ENCODE peak calls at places on chromosomes 13 and 19, in seven cellular contexts. V, R, A, B, F, I and T are unnamed samples.
A peak's percentile ranks its signal among the peaks of the same experiment; 100 is the strongest.

GRCh38 chr19:34666958-34667265 is 10.0 kb downstream of the SCGB2B2 start:
- DNase-seq in V (no peak), R (no peak), A (no peak), B (no peak), F (no peak), I (no peak), T (no peak)

GRCh38 chr13:52765991-52766390 is 26.4 kb upstream of the CNMD start:
- DNase-seq in V (no peak), R (no peak), A (no peak), B (no peak), F (no peak), I (no peak), T (no peak)

GRCh38 chr19:48873476-48874308 is 1.5 kb downstream of the PPP1R15A start:
- DNase-seq in V (no peak), R (no peak), A (no peak), B (no peak), F (no peak), I (no peak), T (peak; percentile 65)

GRCh38 chr13:50589139-50589538 is 254.4 kb downstream of the DLEU7 start:
- DNase-seq in V (no peak), R (no peak), A (no peak), B (no peak), F (no peak), I (no peak), T (no peak)

GRCh38 chr13:79231887-79232286 is 174.2 kb downstream of the RBM26 start:
- DNase-seq in V (no peak), R (no peak), A (no peak), B (no peak), F (no peak), I (no peak), T (no peak)

GRCh38 chr13:28161370-28161769 is 23.0 kb downstream of the PAN3 start:
- DNase-seq in V (no peak), R (peak; percentile 24), A (no peak), B (peak; percentile 91), F (no peak), I (no peak), T (no peak)

GRCh38 chr13:42478531-42479156 is 95.3 kb upstream of the TNFSF11 start:
- DNase-seq in V (no peak), R (no peak), A (no peak), B (peak; percentile 62), F (no peak), I (no peak), T (no peak)

GRCh38 chr13:22061371-22061805 is 390.5 kb downstream of the FGF9 start:
- DNase-seq in V (no peak), R (no peak), A (peak; percentile 51), B (peak; percentile 30), F (no peak), I (no peak), T (no peak)

GRCh38 chr13:76812971-76813691 is 73.1 kb downstream of the KCTD12 start:
- DNase-seq in V (no peak), R (no peak), A (no peak), B (no peak), F (no peak), I (no peak), T (peak; percentile 85)

GRCh38 chr13:45361596-45362206 is 20.7 kb upstream of the TPT1 start:
- DNase-seq in V (no peak), R (no peak), A (no peak), B (no peak), F (no peak), I (no peak), T (no peak)

GRCh38 chr13:78136966-78137365 is 218.3 kb upstream of the EDNRB start:
- DNase-seq in V (no peak), R (no peak), A (no peak), B (no peak), F (no peak), I (no peak), T (no peak)

GRCh38 chr13:27789495-27790303 is 2.6 kb upstream of the GSX1 start:
- DNase-seq in V (no peak), R (no peak), A (no peak), B (peak; percentile 65), F (peak; percentile 63), I (no peak), T (no peak)

GRCh38 chr19:16351133-16351809 is 26.6 kb downstream of the KLF2 start:
- DNase-seq in V (no peak), R (no peak), A (no peak), B (no peak), F (no peak), I (no peak), T (no peak)

GRCh38 chr19:36748431-36749275 is 24.0 kb downstream of the ZNF850 start:
- DNase-seq in V (no peak), R (no peak), A (no peak), B (peak; percentile 26), F (no peak), I (no peak), T (no peak)

GRCh38 chr19:1206733-1207301 is 1.2 kb downstream of the STK11 start:
- DNase-seq in V (peak; percentile 55), R (peak; percentile 41), A (no peak), B (no peak), F (no peak), I (peak; percentile 41), T (no peak)

DNA sequence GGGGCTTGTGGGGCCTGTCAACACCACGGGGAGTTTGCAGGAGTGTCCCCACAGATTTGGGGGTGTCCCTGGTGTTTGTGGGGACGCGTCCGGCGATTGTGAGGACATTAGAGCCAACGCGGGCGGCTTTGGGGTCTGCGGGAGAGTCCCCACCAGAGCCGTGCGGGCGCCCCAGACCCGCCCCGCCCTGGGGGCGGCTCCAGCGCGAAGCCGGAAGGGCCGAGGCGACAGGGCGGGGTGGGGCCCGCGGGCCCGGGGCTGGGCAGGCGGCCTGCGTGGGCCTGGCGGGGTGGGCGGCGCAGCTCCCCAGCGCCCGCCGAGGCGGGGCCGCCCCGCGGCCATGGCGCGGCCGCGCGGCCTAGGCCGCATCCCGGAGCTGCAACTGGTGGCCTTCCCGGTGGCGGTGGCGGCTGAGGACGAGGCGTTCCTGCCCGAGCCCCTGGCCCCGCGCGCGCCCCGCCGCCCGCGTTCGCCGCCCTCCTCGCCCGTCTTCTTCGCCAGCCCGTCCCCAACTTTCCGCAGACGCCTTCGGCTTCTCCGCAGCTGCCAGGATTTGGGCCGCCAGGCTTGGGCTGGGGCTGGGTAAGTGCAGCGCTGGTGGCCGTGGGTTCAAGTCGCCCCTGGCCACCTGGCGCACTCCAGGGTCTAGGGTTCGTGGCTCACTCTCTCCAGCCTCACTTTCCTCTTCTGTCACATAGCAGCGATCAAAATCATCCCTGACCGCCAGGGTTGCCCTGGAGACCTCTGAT is 10.3 kb downstream of the PDE4A start:
- DNase-seq in V (no peak), R (peak; percentile 77), A (no peak), B (peak; percentile 41), F (peak; percentile 61), I (no peak), T (no peak)
- TF ChIP-seq POLR2AphosphoS5 in V (no peak), R (no peak), A (no peak), B (no peak), F (no peak), I (no peak), T (no peak)

GRCh38 chr19:13398780-13399726 is 107.2 kb downstream of the CACNA1A start:
- DNase-seq in V (no peak), R (no peak), A (no peak), B (no peak), F (no peak), I (no peak), T (no peak)
- TF ChIP-seq POLR2AphosphoS5 in V (no peak), R (no peak), A (no peak), B (no peak), F (no peak), I (no peak), T (no peak)

DNA sequence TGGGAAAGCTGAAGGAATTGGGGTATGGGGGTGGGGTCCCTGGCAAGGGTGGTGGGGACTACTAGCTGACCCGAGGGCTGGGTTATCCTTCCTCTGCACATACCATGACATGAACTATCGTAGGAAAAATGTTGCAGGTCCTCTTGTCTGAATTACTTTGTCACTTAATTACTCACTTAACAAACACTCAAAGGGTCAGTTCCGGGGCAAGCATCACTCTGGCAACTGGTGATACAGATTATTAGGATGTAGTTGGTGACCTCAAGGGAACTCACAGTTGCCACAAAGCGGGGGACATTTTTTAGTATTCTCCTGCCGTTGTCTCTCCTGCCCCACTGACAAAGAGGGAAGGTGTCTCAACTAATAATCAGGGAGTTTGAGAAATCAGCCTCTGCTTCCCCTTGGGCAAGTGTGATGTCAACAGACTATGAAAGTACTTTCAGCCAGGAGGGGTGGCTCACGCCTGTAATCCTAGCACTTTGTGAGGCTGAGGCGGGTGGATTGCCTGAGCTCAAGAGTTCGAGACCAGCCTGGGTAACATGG is 10.4 kb downstream of the DNAJB1 start:
- DNase-seq in V (peak; percentile 70), R (no peak), A (no peak), B (no peak), F (no peak), I (no peak), T (no peak)
- TF ChIP-seq POLR2AphosphoS5 in V (no peak), R (no peak), A (no peak), B (no peak), F (no peak), I (no peak), T (no peak)

GRCh38 chr13:113817860-113818691 is 45.8 kb downstream of the GAS6 start:
- DNase-seq in V (no peak), R (no peak), A (no peak), B (no peak), F (no peak), I (no peak), T (no peak)

GRCh38 chr13:113818700-113819295 is 45.1 kb downstream of the GAS6 start:
- DNase-seq in V (no peak), R (no peak), A (no peak), B (no peak), F (no peak), I (no peak), T (no peak)

GRCh38 chr13:113816248-113816924 is 47.5 kb downstream of the GAS6 start:
- DNase-seq in V (no peak), R (no peak), A (no peak), B (no peak), F (no peak), I (no peak), T (no peak)

GRCh38 chr13:113815151-113816058 is 48.5 kb downstream of the GAS6 start:
- DNase-seq in V (peak; percentile 32), R (no peak), A (peak; percentile 40), B (no peak), F (no peak), I (no peak), T (no peak)

DNA sequence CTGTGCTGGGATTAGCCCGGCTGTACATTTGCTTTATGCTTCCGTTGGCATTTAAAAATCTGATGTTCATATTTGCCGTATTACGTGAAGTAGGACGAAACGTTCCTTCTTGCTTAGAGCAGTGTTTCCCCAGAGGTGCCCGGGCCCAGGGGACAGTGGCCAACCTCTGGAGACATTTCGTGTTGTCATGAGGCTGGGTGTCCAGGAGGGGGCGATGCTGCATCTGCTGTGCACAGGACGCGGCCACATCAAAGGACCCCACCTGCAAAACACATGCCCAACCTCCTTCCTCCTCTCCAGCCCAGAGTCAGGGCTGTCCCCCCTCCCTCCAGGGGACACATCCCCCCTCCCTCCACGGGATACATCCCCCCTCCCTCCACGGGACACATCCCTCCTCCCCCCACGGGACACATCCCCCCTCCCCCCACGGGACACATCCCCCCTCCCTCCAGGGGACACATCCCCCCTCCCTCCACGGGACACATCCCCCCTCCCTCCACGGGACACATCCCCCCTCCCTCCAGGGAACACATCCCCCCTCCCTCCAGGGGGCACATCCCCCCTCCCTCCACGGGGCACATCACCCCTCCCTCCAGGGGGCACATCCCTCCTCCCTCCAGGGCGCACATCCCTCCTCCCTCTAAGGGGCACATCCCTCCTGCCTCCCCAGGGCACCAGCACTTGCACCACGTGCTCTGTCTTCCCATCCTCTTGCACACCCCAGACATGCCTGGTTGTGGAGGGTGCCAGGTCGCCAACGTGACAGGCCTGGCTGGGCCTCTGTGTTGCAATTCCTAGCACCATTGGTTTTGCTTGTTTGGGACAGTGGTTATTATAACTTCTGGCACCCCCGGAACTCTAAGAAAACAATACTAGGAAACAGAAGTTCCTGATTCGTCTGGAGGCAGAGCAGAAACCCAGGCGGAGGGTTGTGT is 46.7 kb downstream of the GAS6 start:
- DNase-seq in V (no peak), R (peak; percentile 94), A (no peak), B (peak; percentile 87), F (peak; percentile 94), I (peak; percentile 92), T (peak; percentile 96)
- TF ChIP-seq POLR2AphosphoS5 in V (no peak), R (peak; percentile 22), A (no peak), B (no peak), F (no peak), I (no peak), T (peak; percentile 74)